ENCODE peak calls at places on chromosomes 16 and 17, in six cellular contexts. L is keratinocyte, T is lung, C is A673, I is H7, Y is tibial artery. N is an unnamed sample.
A peak's percentile ranks its signal among the peaks of the same experiment; 100 is the strongest.

GRCh38 chr17:40850287-40850972 is 16.6 kb downstream of the KRT12 start:
- DNase-seq in L (no peak), T (no peak), C (no peak), I (no peak), Y (no peak), N (no peak)

GRCh38 chr17:81021531-81022370 is 13.2 kb upstream of the BAIAP2 start:
- DNase-seq in L (no peak), T (no peak), C (no peak), I (peak; percentile 48), Y (no peak), N (no peak)

GRCh38 chr16:31348578-31348977 is 6.4 kb upstream of the ITGAX start:
- DNase-seq in L (no peak), T (no peak), C (no peak), I (no peak), Y (no peak), N (no peak)

GRCh38 chr17:44121997-44122824 is 1.2 kb downstream of the HDAC5 start:
- DNase-seq in L (no peak), T (no peak), C (no peak), I (peak; percentile 48), Y (no peak), N (no peak)

GRCh38 chr17:61849674-61850073 is 13.7 kb downstream of the BRIP1 start:
- DNase-seq in L (no peak), T (no peak), C (no peak), I (no peak), Y (no peak), N (no peak)

GRCh38 chr16:67563708-67564468 is 1.6 kb downstream of the CTCF start:
- DNase-seq in L (no peak), T (peak; percentile 62), C (peak; percentile 39), I (peak; percentile 39), Y (peak; percentile 67), N (no peak)

GRCh38 chr17:82118815-82119380 is 20.9 kb upstream of the FASN start:
- DNase-seq in L (no peak), T (no peak), C (no peak), I (peak; percentile 69), Y (no peak), N (no peak)

GRCh38 chr16:80362816-80363215 is 178.0 kb upstream of the DYNLRB2 start:
- DNase-seq in L (no peak), T (no peak), C (no peak), I (no peak), Y (no peak), N (no peak)

GRCh38 chr17:74659898-74660297 is 36.4 kb upstream of the CD300E start:
- DNase-seq in L (no peak), T (no peak), C (no peak), I (no peak), Y (no peak), N (no peak)

GRCh38 chr16:54318941-54319340 is 32.4 kb upstream of the IRX3 start:
- DNase-seq in L (no peak), T (no peak), C (no peak), I (no peak), Y (no peak), N (no peak)

GRCh38 chr16:11757671-11758545 is 15.3 kb upstream of the TXNDC11 start:
- DNase-seq in L (no peak), T (no peak), C (no peak), I (no peak), Y (no peak), N (peak; percentile 48)

GRCh38 chr16:11759163-11759834 is 16.6 kb upstream of the TXNDC11 start:
- DNase-seq in L (no peak), T (no peak), C (no peak), I (no peak), Y (no peak), N (no peak)

GRCh38 chr16:11755022-11755760 is 12.5 kb upstream of the TXNDC11 start:
- DNase-seq in L (no peak), T (no peak), C (no peak), I (no peak), Y (no peak), N (no peak)

GRCh38 chr16:11762431-11762830 is 19.8 kb upstream of the TXNDC11 start:
- DNase-seq in L (no peak), T (no peak), C (no peak), I (no peak), Y (no peak), N (no peak)

GRCh38 chr16:11759997-11760396 is 17.3 kb upstream of the TXNDC11 start:
- DNase-seq in L (no peak), T (no peak), C (no peak), I (no peak), Y (no peak), N (no peak)
- H3K36me3 ChIP-seq in L (peaks cover 41% of the 10 kb centered on the region), T (peaks cover 43% of the 10 kb centered on the region), C (peaks cover 76% of the 10 kb centered on the region), I (peaks cover 26% of the 10 kb centered on the region), Y (peaks cover 63% of the 10 kb centered on the region), N (peaks cover 78% of the 10 kb centered on the region)

GRCh38 chr16:11843206-11843605 is 8.1 kb downstream of the RSL1D1 start:
- DNase-seq in L (no peak), T (no peak), C (no peak), I (no peak), Y (no peak), N (no peak)

GRCh38 chr16:11841026-11841425 is 10.3 kb downstream of the RSL1D1 start:
- DNase-seq in L (no peak), T (no peak), C (no peak), I (no peak), Y (no peak), N (no peak)

GRCh38 chr16:11843861-11844260 is 7.5 kb downstream of the RSL1D1 start:
- DNase-seq in L (no peak), T (no peak), C (no peak), I (no peak), Y (no peak), N (no peak)

GRCh38 chr16:11848842-11849241 is 2.5 kb downstream of the RSL1D1 start:
- DNase-seq in L (no peak), T (no peak), C (no peak), I (no peak), Y (no peak), N (no peak)

DNA sequence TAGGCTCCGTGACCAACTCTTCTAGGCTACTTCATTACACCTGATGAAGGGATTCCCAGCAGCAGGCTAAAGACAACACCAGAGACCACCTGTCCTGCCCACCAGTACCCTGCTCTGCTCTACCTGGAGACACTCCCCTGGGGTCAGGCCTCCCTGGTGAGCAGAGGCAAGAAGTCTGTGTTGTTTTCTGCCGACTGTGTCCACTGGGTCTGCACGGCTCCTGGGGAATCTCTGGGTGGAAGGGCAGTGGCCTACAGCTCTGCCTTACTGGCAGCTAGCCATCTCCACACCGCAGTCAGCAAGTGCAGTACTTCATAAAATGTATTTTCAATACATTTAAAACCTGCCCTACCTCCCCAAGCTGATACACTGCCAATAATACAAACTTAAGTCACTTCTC is 6.8 kb downstream of the RSL1D1 start:
- DNase-seq in L (no peak), T (no peak), C (no peak), I (no peak), Y (no peak), N (no peak)
- H3K36me3 ChIP-seq in L (peaks cover 67% of the 10 kb centered on the region), T (peaks cover 39% of the 10 kb centered on the region), C (peaks cover 96% of the 10 kb centered on the region), I (peaks cover 67% of the 10 kb centered on the region), Y (peaks cover 90% of the 10 kb centered on the region), N (peaks cover 91% of the 10 kb centered on the region)

DNA sequence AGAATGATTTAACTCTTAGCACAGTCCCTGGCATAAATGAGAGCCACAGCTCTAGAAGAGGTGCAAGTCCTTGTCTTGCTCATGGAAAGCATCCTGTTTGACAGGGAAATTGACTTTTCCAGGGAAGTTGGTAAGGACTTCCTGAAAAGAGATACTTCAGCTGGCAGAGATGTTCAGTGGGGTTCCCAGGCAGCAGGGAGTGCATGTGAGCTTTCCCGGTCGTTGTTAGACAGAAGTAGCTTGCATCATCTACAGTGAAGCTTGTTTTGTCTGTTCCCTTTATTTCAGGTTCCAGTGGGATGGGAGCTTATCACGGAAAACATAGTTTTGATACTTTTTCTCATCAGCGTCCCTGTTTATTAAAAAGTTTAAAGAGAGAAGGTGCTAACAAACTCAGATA is 22.9 kb downstream of the ALDH3A2 start:
- DNase-seq in L (no peak), T (no peak), C (no peak), I (no peak), Y (no peak), N (no peak)
- H3K36me3 ChIP-seq in L (peaks cover 10% of the 10 kb centered on the region), T (peaks cover 9% of the 10 kb centered on the region), C (peaks cover 6% of the 10 kb centered on the region), I (peaks cover 23% of the 10 kb centered on the region), Y (peaks cover 46% of the 10 kb centered on the region), N (peaks cover 19% of the 10 kb centered on the region)

GRCh38 chr17:79369001-79369400 is 241.8 kb downstream of the RBFOX3 start:
- DNase-seq in L (no peak), T (no peak), C (no peak), I (no peak), Y (no peak), N (no peak)
- H3K36me3 ChIP-seq in L (no peaks in the 10 kb centered on the region), T (no peaks in the 10 kb centered on the region), C (no peaks in the 10 kb centered on the region), I (no peaks in the 10 kb centered on the region), Y (no peaks in the 10 kb centered on the region), N (no peaks in the 10 kb centered on the region)